ENCODE peak calls at places on chromosomes 7 and 10, in six cellular contexts. One of them, this sample, is unnamed.

GRCh38 chr7:46383605-46384004 is 462.5 kb upstream of the IGFBP3 start:
- DNase-seq in IMR-90: peak; percentile 58
- DNase-seq in MCF 10A: peak; percentile 22
- DNase-seq in HEK293T: no peak
- DNase-seq in A549: no peak
- DNase-seq in Right ventricle myocardium inferior: no peak
- DNase-seq in this sample: no peak

GRCh38 chr10:97188234-97188847 is 2.6 kb upstream of the SLIT1 start:
- DNase-seq in IMR-90: no peak
- DNase-seq in MCF 10A: no peak
- DNase-seq in HEK293T: no peak
- DNase-seq in A549: no peak
- DNase-seq in Right ventricle myocardium inferior: no peak
- DNase-seq in this sample: no peak

GRCh38 chr10:5776150-5776880 is 36.9 kb downstream of the GDI2 start:
- DNase-seq in IMR-90: peak; percentile 50
- DNase-seq in MCF 10A: no peak
- DNase-seq in HEK293T: peak; percentile 18
- DNase-seq in A549: peak; percentile 24
- DNase-seq in Right ventricle myocardium inferior: no peak
- DNase-seq in this sample: no peak

GRCh38 chr10:79927111-79927828 is 21.6 kb downstream of the SFTPD start:
- DNase-seq in IMR-90: no peak
- DNase-seq in MCF 10A: no peak
- DNase-seq in HEK293T: peak; percentile 1
- DNase-seq in A549: no peak
- DNase-seq in Right ventricle myocardium inferior: no peak
- DNase-seq in this sample: no peak

GRCh38 chr7:48255046-48255445 is 83.8 kb downstream of the ABCA13 start:
- DNase-seq in IMR-90: peak; percentile 86
- DNase-seq in MCF 10A: peak; percentile 5
- DNase-seq in HEK293T: no peak
- DNase-seq in A549: no peak
- DNase-seq in Right ventricle myocardium inferior: no peak
- DNase-seq in this sample: no peak

GRCh38 chr7:95476904-95477594 is 8.7 kb upstream of the ASB4 start:
- DNase-seq in IMR-90: peak; percentile 69
- DNase-seq in MCF 10A: peak; percentile 79
- DNase-seq in HEK293T: peak; percentile 68
- DNase-seq in A549: peak; percentile 89
- DNase-seq in Right ventricle myocardium inferior: no peak
- DNase-seq in this sample: peak; percentile 55

GRCh38 chr7:117090820-117091219 is 137.5 kb downstream of the ST7 start:
- DNase-seq in IMR-90: no peak
- DNase-seq in MCF 10A: no peak
- DNase-seq in HEK293T: no peak
- DNase-seq in A549: no peak
- DNase-seq in Right ventricle myocardium inferior: no peak
- DNase-seq in this sample: no peak

GRCh38 chr7:87543623-87544022 is 57.1 kb downstream of the ABCB1 start:
- DNase-seq in IMR-90: peak; percentile 1
- DNase-seq in MCF 10A: no peak
- DNase-seq in HEK293T: no peak
- DNase-seq in A549: no peak
- DNase-seq in Right ventricle myocardium inferior: no peak
- DNase-seq in this sample: no peak

GRCh38 chr7:98323597-98324322 is 42.3 kb downstream of the BRI3 start:
- DNase-seq in IMR-90: peak; percentile 31
- DNase-seq in MCF 10A: no peak
- DNase-seq in HEK293T: no peak
- DNase-seq in A549: no peak
- DNase-seq in Right ventricle myocardium inferior: no peak
- DNase-seq in this sample: no peak

GRCh38 chr7:25847331-25848070 is 304.5 kb upstream of the NFE2L3 start:
- DNase-seq in IMR-90: peak; percentile 33
- DNase-seq in MCF 10A: peak; percentile 21
- DNase-seq in HEK293T: no peak
- DNase-seq in A549: peak; percentile 33
- DNase-seq in Right ventricle myocardium inferior: no peak
- DNase-seq in this sample: no peak

GRCh38 chr10:116768786-116769185 is 26.4 kb upstream of the HSPA12A start:
- DNase-seq in IMR-90: peak; percentile 24
- DNase-seq in MCF 10A: no peak
- DNase-seq in HEK293T: no peak
- DNase-seq in A549: no peak
- DNase-seq in Right ventricle myocardium inferior: no peak
- DNase-seq in this sample: peak; percentile 21

GRCh38 chr10:98560585-98560984 is 113.8 kb upstream of the HPS1 start:
- DNase-seq in IMR-90: no peak
- DNase-seq in MCF 10A: no peak
- DNase-seq in HEK293T: no peak
- DNase-seq in A549: no peak
- DNase-seq in Right ventricle myocardium inferior: no peak
- DNase-seq in this sample: no peak

GRCh38 chr10:50740351-50740688 is 584 bp downstream of the ASAH2B start:
- DNase-seq in IMR-90: peak; percentile 82
- DNase-seq in MCF 10A: peak; percentile 51
- DNase-seq in HEK293T: no peak
- DNase-seq in A549: no peak
- DNase-seq in Right ventricle myocardium inferior: peak; percentile 17
- DNase-seq in this sample: no peak

GRCh38 chr7:152760384-152761115 is 998 bp downstream of the ACTR3B start:
- DNase-seq in IMR-90: peak; percentile 24
- DNase-seq in MCF 10A: peak; percentile 36
- DNase-seq in HEK293T: no peak
- DNase-seq in A549: no peak
- DNase-seq in Right ventricle myocardium inferior: no peak
- DNase-seq in this sample: no peak

GRCh38 chr7:4861673-4862072 is at the start of gene PAPOLB:
- DNase-seq in IMR-90: no peak
- DNase-seq in MCF 10A: no peak
- DNase-seq in HEK293T: no peak
- DNase-seq in A549: no peak
- DNase-seq in Right ventricle myocardium inferior: peak; percentile 67
- DNase-seq in this sample: no peak

GRCh38 chr10:132554991-132555647 is 17.5 kb downstream of the INPP5A start:
- DNase-seq in IMR-90: no peak
- DNase-seq in MCF 10A: no peak
- DNase-seq in HEK293T: no peak
- DNase-seq in A549: no peak
- DNase-seq in Right ventricle myocardium inferior: peak; percentile 83
- DNase-seq in this sample: peak; percentile 73

GRCh38 chr10:19017491-19017890 is 31.1 kb upstream of the MALRD1 start:
- DNase-seq in IMR-90: no peak
- DNase-seq in MCF 10A: no peak
- DNase-seq in HEK293T: no peak
- DNase-seq in A549: no peak
- DNase-seq in Right ventricle myocardium inferior: no peak
- DNase-seq in this sample: no peak

GRCh38 chr7:30116771-30117170 is 18.0 kb upstream of the MTURN start:
- DNase-seq in IMR-90: no peak
- DNase-seq in MCF 10A: no peak
- DNase-seq in HEK293T: no peak
- DNase-seq in A549: no peak
- DNase-seq in Right ventricle myocardium inferior: no peak
- DNase-seq in this sample: peak; percentile 79

GRCh38 chr7:92560602-92561001 is 29.6 kb downstream of the FAM133B start:
- DNase-seq in IMR-90: peak; percentile 15
- DNase-seq in MCF 10A: no peak
- DNase-seq in HEK293T: no peak
- DNase-seq in A549: no peak
- DNase-seq in Right ventricle myocardium inferior: no peak
- DNase-seq in this sample: no peak

GRCh38 chr7:55427279-55427788 is 62.2 kb downstream of the LANCL2 start:
- DNase-seq in IMR-90: peak; percentile 19
- DNase-seq in MCF 10A: no peak
- DNase-seq in HEK293T: no peak
- DNase-seq in A549: no peak
- DNase-seq in Right ventricle myocardium inferior: no peak
- DNase-seq in this sample: no peak

GRCh38 chr7:98352621-98353020 is 48.3 kb downstream of the BAIAP2L1 start:
- DNase-seq in IMR-90: peak; percentile 90
- DNase-seq in MCF 10A: peak; percentile 86
- DNase-seq in HEK293T: no peak
- DNase-seq in A549: peak; percentile 93
- DNase-seq in Right ventricle myocardium inferior: no peak
- DNase-seq in this sample: no peak

GRCh38 chr7:47273088-47273487 is 308.8 kb downstream of the TNS3 start:
- DNase-seq in IMR-90: no peak
- DNase-seq in MCF 10A: no peak
- DNase-seq in HEK293T: no peak
- DNase-seq in A549: no peak
- DNase-seq in Right ventricle myocardium inferior: no peak
- DNase-seq in this sample: no peak

GRCh38 chr10:49164587-49165188 is 23.5 kb downstream of the TMEM273 start:
- DNase-seq in IMR-90: peak; percentile 35
- DNase-seq in MCF 10A: peak; percentile 47
- DNase-seq in HEK293T: peak; percentile 45
- DNase-seq in A549: peak; percentile 45
- DNase-seq in Right ventricle myocardium inferior: no peak
- DNase-seq in this sample: no peak

GRCh38 chr10:74968621-74969019 is 142.2 kb downstream of the KAT6B start:
- DNase-seq in IMR-90: no peak
- DNase-seq in MCF 10A: no peak
- DNase-seq in HEK293T: no peak
- DNase-seq in A549: no peak
- DNase-seq in Right ventricle myocardium inferior: no peak
- DNase-seq in this sample: no peak

GRCh38 chr10:78925800-78926319 is 142.9 kb upstream of the ZMIZ1 start:
- DNase-seq in IMR-90: peak; percentile 98
- DNase-seq in MCF 10A: peak; percentile 94
- DNase-seq in HEK293T: no peak
- DNase-seq in A549: peak; percentile 57
- DNase-seq in Right ventricle myocardium inferior: no peak
- DNase-seq in this sample: no peak

GRCh38 chr10:77622822-77623410 is 14.7 kb downstream of the KCNMA1 start:
- DNase-seq in IMR-90: no peak
- DNase-seq in MCF 10A: no peak
- DNase-seq in HEK293T: no peak
- DNase-seq in A549: no peak
- DNase-seq in Right ventricle myocardium inferior: no peak
- DNase-seq in this sample: no peak

GRCh38 chr10:101367569-101368453 is 13.8 kb downstream of the BTRC start:
- DNase-seq in IMR-90: peak; percentile 79
- DNase-seq in MCF 10A: peak; percentile 91
- DNase-seq in HEK293T: no peak
- DNase-seq in A549: peak; percentile 71
- DNase-seq in Right ventricle myocardium inferior: no peak
- DNase-seq in this sample: no peak

GRCh38 chr7:140200102-140200989 is 23.6 kb upstream of the KDM7A start:
- DNase-seq in IMR-90: peak; percentile 35
- DNase-seq in MCF 10A: peak; percentile 65
- DNase-seq in HEK293T: peak; percentile 86
- DNase-seq in A549: peak; percentile 81
- DNase-seq in Right ventricle myocardium inferior: peak; percentile 63
- DNase-seq in this sample: peak; percentile 59

GRCh38 chr10:21487416-21488180 is 37.9 kb downstream of the SKIDA1 start:
- DNase-seq in IMR-90: no peak
- DNase-seq in MCF 10A: no peak
- DNase-seq in HEK293T: no peak
- DNase-seq in A549: no peak
- DNase-seq in Right ventricle myocardium inferior: no peak
- DNase-seq in this sample: no peak

GRCh38 chr10:16436367-16436757 is 448 bp upstream of the PTER start:
- DNase-seq in IMR-90: no peak
- DNase-seq in MCF 10A: no peak
- DNase-seq in HEK293T: peak; percentile 12
- DNase-seq in A549: no peak
- DNase-seq in Right ventricle myocardium inferior: no peak
- DNase-seq in this sample: no peak

GRCh38 chr7:93228302-93228701 is 2.0 kb upstream of the HEPACAM2 start:
- DNase-seq in IMR-90: peak; percentile 70
- DNase-seq in MCF 10A: peak; percentile 67
- DNase-seq in HEK293T: peak; percentile 45
- DNase-seq in A549: peak; percentile 65
- DNase-seq in Right ventricle myocardium inferior: no peak
- DNase-seq in this sample: no peak

GRCh38 chr7:44100458-44101303 is 3.5 kb upstream of the AEBP1 start:
- DNase-seq in IMR-90: peak; percentile 78
- DNase-seq in MCF 10A: no peak
- DNase-seq in HEK293T: no peak
- DNase-seq in A549: no peak
- DNase-seq in Right ventricle myocardium inferior: peak; percentile 61
- DNase-seq in this sample: peak; percentile 50

GRCh38 chr7:96088579-96088978 is 233.3 kb downstream of the SLC25A13 start:
- DNase-seq in IMR-90: peak; percentile 46
- DNase-seq in MCF 10A: no peak
- DNase-seq in HEK293T: no peak
- DNase-seq in A549: peak; percentile 38
- DNase-seq in Right ventricle myocardium inferior: no peak
- DNase-seq in this sample: no peak

This sample was measured in psoas muscle.